ENCODE peak calls at places on chromosomes 13 and 19, in seven cellular contexts. A is PC-3; P is thoracic aorta; S is upper lobe of left lung; M is fibroblast of lung; D is DND-41; Y is CD4-positive, CD25-positive, alpha-beta regulatory T cell. X is an unnamed sample. For H3K27me3 and H3K4me1, the result is how much of the 10 kb centered on the place peaks cover.

GRCh38 chr13:96946709-96947311 is 47.5 kb downstream of the OXGR1 start:
- DNase-seq in A (peak), P (no peak), S (no peak), M (no peak), D (no peak), Y (no peak), X (no peak)

GRCh38 chr19:30712428-30713151 is 340.4 kb downstream of the ZNF536 start:
- DNase-seq in A (no peak), P (no peak), S (no peak), M (no peak), D (no peak), Y (no peak), X (no peak)

GRCh38 chr19:14670408-14670807 is 4.2 kb downstream of the ADGRE3 start:
- DNase-seq in A (no peak), P (no peak), S (no peak), M (no peak), D (no peak), Y (no peak), X (no peak)

GRCh38 chr13:80437212-80437611 is 96.3 kb upstream of the SPRY2 start:
- DNase-seq in A (no peak), P (no peak), S (no peak), M (no peak), D (no peak), Y (no peak), X (no peak)

GRCh38 chr13:109422163-109422562 is 364.2 kb downstream of the IRS2 start:
- DNase-seq in A (no peak), P (no peak), S (no peak), M (no peak), D (peak), Y (no peak), X (no peak)

GRCh38 chr13:65677906-65678305 is 1552.2 kb downstream of the PCDH9 start:
- DNase-seq in A (no peak), P (no peak), S (no peak), M (peak), D (no peak), Y (no peak), X (no peak)

GRCh38 chr13:100473493-100474044 is 115.0 kb downstream of the GGACT start:
- DNase-seq in A (no peak), P (no peak), S (no peak), M (no peak), D (no peak), Y (no peak), X (no peak)

GRCh38 chr19:13013649-13014048 is 18.4 kb downstream of the NFIX start:
- DNase-seq in A (peak), P (no peak), S (no peak), M (no peak), D (no peak), Y (no peak), X (no peak)

GRCh38 chr13:45683701-45684100 is 18.4 kb upstream of the CBY2 start:
- DNase-seq in A (no peak), P (no peak), S (no peak), M (no peak), D (no peak), Y (no peak), X (no peak)

GRCh38 chr19:2528543-2529173 is 52.7 kb downstream of the GADD45B start:
- DNase-seq in A (peak), P (no peak), S (peak), M (peak), D (no peak), Y (no peak), X (no peak)

GRCh38 chr13:44331912-44332840 is 41.4 kb upstream of the SERP2 start:
- DNase-seq in A (peak), P (peak), S (no peak), M (peak), D (peak), Y (no peak), X (peak)

GRCh38 chr13:63408227-63409202 is 1992.9 kb upstream of the PCDH20 start:
- DNase-seq in A (no peak), P (no peak), S (no peak), M (peak), D (no peak), Y (no peak), X (peak)

GRCh38 chr13:113972451-113973217 is 1.2 kb downstream of the C13orf46 start:
- DNase-seq in A (no peak), P (peak), S (peak), M (no peak), D (no peak), Y (no peak), X (peak)

GRCh38 chr19:46886546-46887239 is 25.9 kb downstream of the ARHGAP35 start:
- DNase-seq in A (peak), P (no peak), S (no peak), M (no peak), D (no peak), Y (no peak), X (no peak)

GRCh38 chr19:48967346-48968178 is 2.5 kb downstream of the FTL start:
- DNase-seq in A (no peak), P (no peak), S (no peak), M (peak), D (no peak), Y (no peak), X (no peak)

GRCh38 chr19:35048911-35049411 is 7.4 kb downstream of the HPN start:
- DNase-seq in A (no peak), P (no peak), S (peak), M (no peak), D (no peak), Y (no peak), X (peak)

GRCh38 chr19:34962281-34962944 is 1.6 kb downstream of the ZNF792 start:
- DNase-seq in A (peak), P (no peak), S (no peak), M (no peak), D (peak), Y (no peak), X (peak)

DNA sequence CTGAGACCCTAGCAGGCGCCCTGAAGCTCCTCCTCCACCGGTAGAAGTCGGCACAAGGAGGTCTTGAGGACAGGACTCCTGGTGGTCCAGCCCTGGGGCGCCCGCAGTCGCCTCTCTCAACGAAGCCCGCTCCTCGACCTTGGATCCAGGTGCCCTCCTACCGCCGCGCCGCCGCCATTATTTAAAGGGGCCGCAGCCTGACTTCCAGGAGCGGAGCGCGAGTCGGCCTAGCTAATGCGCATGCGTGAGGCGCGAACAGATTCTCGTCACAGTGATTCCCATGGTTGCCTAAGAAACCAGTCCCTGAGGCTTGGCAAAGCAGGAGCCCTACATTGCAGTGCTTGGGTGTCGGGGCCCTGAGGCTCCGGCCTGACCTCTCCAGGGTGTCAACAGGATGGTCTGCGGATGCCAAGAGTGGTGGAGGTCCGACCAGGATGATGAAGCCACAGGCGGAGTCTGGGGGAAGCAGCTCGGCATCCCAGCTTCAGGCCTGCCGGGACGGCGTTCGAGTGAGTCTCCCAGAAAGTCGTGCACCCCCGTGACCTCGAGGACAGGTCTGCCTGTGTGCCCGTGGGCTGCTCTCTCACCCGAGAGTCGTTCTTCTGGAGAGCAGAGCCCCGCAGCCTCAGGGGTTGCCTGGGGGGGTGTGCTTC is 66.0 kb upstream of the ZNF420 start:
- DNase-seq in A (no peak), P (no peak), S (peak), M (no peak), D (no peak), Y (no peak), X (no peak)
- H3K4me3 ChIP-seq in A (no peak), P (no peak), S (no peak), M (no peak), D (no peak), Y (no peak), X (no peak)

DNA sequence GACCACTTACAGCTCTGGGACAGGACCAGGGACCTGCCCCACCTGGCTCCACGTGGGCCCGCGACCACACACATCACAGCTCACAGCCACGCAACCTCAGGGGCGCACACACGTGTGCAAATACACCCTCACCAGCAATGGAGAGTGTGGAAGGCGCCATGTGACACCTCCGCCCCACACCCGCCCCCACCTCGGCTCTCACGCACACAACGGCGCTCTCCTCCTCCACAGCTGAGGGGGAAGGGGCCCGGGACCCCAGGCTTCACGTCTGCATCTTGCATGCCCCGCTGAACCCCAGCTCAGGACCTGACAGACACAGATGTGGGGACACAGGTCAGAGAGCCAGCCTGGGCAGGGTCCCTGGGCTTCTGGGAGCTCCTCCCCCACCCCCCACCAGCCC is 6.4 kb upstream of the SHISA7 start:
- DNase-seq in A (no peak), P (no peak), S (no peak), M (no peak), D (no peak), Y (no peak), X (no peak)
- H3K27me3 ChIP-seq in A (under half), P (under half), S (under half), M (under half), D (under half), Y (under half), X (under half)

DNA sequence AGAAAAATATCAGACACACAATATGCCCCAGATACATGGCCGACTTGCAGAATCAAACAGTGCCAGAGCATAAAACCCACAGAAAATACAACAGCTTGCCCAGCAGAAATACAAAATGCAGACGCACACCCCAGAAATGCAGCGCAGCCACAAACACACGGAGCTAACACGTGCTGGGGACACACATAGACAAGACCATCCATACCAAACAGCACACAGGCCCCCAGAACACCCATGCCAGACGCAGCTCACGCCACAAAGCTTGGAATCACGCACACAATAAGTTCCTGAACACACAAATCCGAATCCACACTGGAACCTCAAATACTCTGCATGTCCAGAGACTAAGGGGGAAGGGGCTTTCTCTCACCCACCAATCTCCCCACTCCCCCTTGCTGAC is 17.1 kb downstream of the CCDC97 start:
- DNase-seq in A (no peak), P (no peak), S (no peak), M (no peak), D (no peak), Y (no peak), X (no peak)
- H3K4me1 ChIP-seq in A (half or more), P (under half), S (half or more), M (half or more), D (under half), Y (half or more), X (half or more)

DNA sequence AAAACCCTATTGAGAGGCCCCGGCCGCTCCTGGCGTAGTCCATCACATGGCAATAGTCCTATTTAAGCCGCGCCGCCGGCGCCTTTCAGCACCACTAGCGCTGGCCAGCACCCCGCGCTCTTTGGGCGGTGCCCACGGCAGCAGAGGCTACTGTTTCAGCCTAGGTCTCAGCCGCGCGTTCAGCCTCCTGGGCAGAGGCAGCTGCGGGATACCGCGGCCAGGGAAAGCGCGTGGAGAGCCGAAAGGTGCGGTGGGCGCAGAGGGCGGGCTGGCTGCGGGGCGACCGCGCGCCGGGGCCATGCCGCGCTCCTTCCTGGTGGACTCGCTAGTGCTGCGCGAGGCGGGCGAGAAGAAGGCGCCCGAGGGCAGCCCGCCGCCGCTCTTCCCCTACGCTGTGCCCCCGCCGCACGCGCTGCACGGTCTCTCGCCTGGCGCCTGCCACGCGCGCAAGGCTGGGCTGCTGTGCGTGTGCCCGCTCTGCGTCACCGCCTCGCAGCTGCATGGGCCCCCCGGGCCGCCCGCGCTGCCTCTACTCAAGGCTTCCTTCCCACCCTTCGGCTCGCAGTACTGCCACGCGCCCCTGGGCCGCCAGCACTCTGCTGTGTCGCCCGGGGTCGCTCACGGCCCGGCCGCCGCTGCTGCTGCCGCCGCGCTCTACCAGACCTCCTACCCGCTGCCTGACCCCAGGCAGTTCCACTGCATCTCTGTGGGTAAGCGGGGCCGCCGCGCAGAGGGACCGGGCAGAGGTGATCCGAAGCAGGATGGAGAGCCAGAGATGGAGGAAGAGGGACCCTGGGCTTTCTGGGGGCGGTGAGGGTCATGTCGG is at the start of gene GSX1:
- DNase-seq in A (peak), P (no peak), S (peak), M (peak), D (no peak), Y (no peak), X (no peak)
- H3K4me3 ChIP-seq in A (peak), P (peak), S (peak), M (peak), D (no peak), Y (peak), X (peak)

GRCh38 chr19:41922585-41922984 is 5.7 kb downstream of the ERFL start:
- DNase-seq in A (no peak), P (no peak), S (peak), M (no peak), D (no peak), Y (no peak), X (no peak)
- H3K27me3 ChIP-seq in A (under half), P (under half), S (under half), M (under half), D (under half), Y (under half), X (under half)

GRCh38 chr19:16036397-16036925 is 39.8 kb upstream of the TPM4 start:
- DNase-seq in A (no peak), P (no peak), S (no peak), M (no peak), D (no peak), Y (no peak), X (no peak)
- H3K4me1 ChIP-seq in A (under half), P (under half), S (under half), M (under half), D (under half), Y (under half), X (under half)

DNA sequence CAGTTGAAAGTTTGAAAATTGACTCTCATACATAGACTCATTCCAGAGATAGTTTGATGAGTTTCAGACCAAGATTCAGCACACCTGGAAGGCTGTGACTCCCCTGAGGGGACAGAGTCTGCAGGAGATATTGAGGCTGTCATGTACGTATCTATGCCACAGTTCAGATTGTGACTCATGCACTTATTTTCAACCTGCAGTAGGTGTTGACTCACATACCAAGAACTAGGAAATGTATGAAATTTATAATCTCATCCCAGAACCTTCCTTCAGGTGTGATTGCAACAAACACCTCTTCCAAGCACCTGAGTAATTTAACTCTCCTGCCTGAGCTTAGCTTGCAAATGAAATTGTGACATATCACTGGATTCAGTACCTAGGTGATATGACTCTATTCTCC is 64.4 kb upstream of the ZNF43 start:
- DNase-seq in A (no peak), P (no peak), S (no peak), M (no peak), D (no peak), Y (no peak), X (no peak)
- H3K4me3 ChIP-seq in A (no peak), P (no peak), S (no peak), M (no peak), D (no peak), Y (no peak), X (no peak)

GRCh38 chr19:16324064-16324383 is 602 bp upstream of the KLF2 start:
- DNase-seq in A (no peak), P (no peak), S (no peak), M (no peak), D (no peak), Y (no peak), X (no peak)
- H3K27me3 ChIP-seq in A (under half), P (under half), S (under half), M (under half), D (under half), Y (under half), X (half or more)

DNA sequence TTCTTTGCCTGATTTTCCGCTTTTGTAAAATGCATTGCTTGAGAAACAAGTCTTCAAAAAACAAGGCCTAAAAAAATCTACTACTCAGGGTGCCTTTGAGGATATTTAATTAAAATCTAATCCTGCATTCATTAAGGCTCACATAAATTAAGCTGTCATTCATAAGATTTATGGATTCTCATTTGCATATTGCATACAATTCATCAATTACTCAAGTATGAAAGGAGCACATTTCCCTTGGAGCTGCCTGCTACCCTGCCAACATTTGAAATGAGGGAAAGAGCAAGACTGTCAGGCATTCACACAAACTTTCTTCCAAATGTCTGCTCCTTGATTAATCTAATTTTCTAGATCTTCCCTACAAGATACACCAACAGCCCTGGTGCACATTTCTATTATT is 140.0 kb downstream of the DACH1 start:
- DNase-seq in A (no peak), P (no peak), S (no peak), M (no peak), D (no peak), Y (no peak), X (no peak)
- H3K4me1 ChIP-seq in A (under half), P (under half), S (under half), M (under half), D (under half), Y (under half), X (under half)

X was measured in BE2C.